ENCODE peak calls at places on chromosome X, in seven cellular contexts. One of them, this sample, is unnamed.

GRCh38 chrX:151088221-151088620 is 88.2 kb upstream of the GPR50 start:
- DNase-seq in pancreas: no peak
- DNase-seq in hepatocyte: no peak
- DNase-seq in AG04449: no peak
- DNase-seq in breast epithelium: no peak
- DNase-seq in heart right ventricle: no peak
- DNase-seq in fibroblast of the aortic adventitia: no peak
- DNase-seq in this sample: no peak

GRCh38 chrX:131441033-131441432 is 102.8 kb upstream of the OR13H1 start:
- DNase-seq in hepatocyte: peak; percentile 8
- DNase-seq in heart right ventricle: no peak
- DNase-seq in AG04449: no peak
- DNase-seq in fibroblast of the aortic adventitia: no peak
- DNase-seq in pancreas: no peak
- DNase-seq in breast epithelium: no peak
- DNase-seq in this sample: peak; percentile 3

GRCh38 chrX:267771-268261 is 13.4 kb upstream of the PLCXD1 start:
- DNase-seq in hepatocyte: peak; percentile 42
- DNase-seq in pancreas: no peak
- DNase-seq in breast epithelium: peak; percentile 50
- DNase-seq in AG04449: no peak
- DNase-seq in fibroblast of the aortic adventitia: no peak
- DNase-seq in heart right ventricle: no peak
- DNase-seq in this sample: no peak

GRCh38 chrX:10761447-10761846 is 141.1 kb upstream of the MID1 start:
- DNase-seq in hepatocyte: no peak
- DNase-seq in heart right ventricle: no peak
- DNase-seq in pancreas: no peak
- DNase-seq in fibroblast of the aortic adventitia: no peak
- DNase-seq in AG04449: no peak
- DNase-seq in breast epithelium: no peak
- DNase-seq in this sample: no peak

GRCh38 chrX:136447308-136447707 is 40.4 kb upstream of the BRS3 start:
- DNase-seq in AG04449: no peak
- DNase-seq in fibroblast of the aortic adventitia: no peak
- DNase-seq in pancreas: no peak
- DNase-seq in hepatocyte: no peak
- DNase-seq in breast epithelium: no peak
- DNase-seq in heart right ventricle: no peak
- DNase-seq in this sample: no peak

GRCh38 chrX:153832732-153833131 is 2.4 kb upstream of the PDZD4 start:
- DNase-seq in pancreas: no peak
- DNase-seq in AG04449: no peak
- DNase-seq in breast epithelium: no peak
- DNase-seq in fibroblast of the aortic adventitia: no peak
- DNase-seq in hepatocyte: no peak
- DNase-seq in heart right ventricle: no peak
- DNase-seq in this sample: no peak

GRCh38 chrX:105120460-105120859 is 100.0 kb downstream of the TEX13A start:
- DNase-seq in hepatocyte: no peak
- DNase-seq in fibroblast of the aortic adventitia: no peak
- DNase-seq in pancreas: no peak
- DNase-seq in breast epithelium: no peak
- DNase-seq in AG04449: no peak
- DNase-seq in heart right ventricle: no peak
- DNase-seq in this sample: no peak

GRCh38 chrX:54182864-54183613 is at the start of gene FAM120C:
- DNase-seq in pancreas: peak; percentile 60
- DNase-seq in fibroblast of the aortic adventitia: peak; percentile 70
- DNase-seq in heart right ventricle: peak; percentile 73
- DNase-seq in breast epithelium: peak; percentile 54
- DNase-seq in AG04449: no peak
- DNase-seq in hepatocyte: peak; percentile 75
- DNase-seq in this sample: peak; percentile 78

GRCh38 chrX:140440891-140441290 is 64.0 kb downstream of the SOX3 start:
- DNase-seq in fibroblast of the aortic adventitia: no peak
- DNase-seq in breast epithelium: no peak
- DNase-seq in AG04449: no peak
- DNase-seq in pancreas: no peak
- DNase-seq in hepatocyte: peak; percentile 32
- DNase-seq in heart right ventricle: no peak
- DNase-seq in this sample: no peak

GRCh38 chrX:107146670-107147069 is 28.0 kb upstream of the RBM41 start:
- DNase-seq in hepatocyte: no peak
- DNase-seq in pancreas: no peak
- DNase-seq in breast epithelium: no peak
- DNase-seq in fibroblast of the aortic adventitia: peak; percentile 11
- DNase-seq in heart right ventricle: no peak
- DNase-seq in AG04449: no peak
- DNase-seq in this sample: peak; percentile 6

GRCh38 chrX:154136627-154137161 is 7.3 kb upstream of the OPN1LW start:
- DNase-seq in hepatocyte: peak; percentile 82
- DNase-seq in heart right ventricle: peak; percentile 60
- DNase-seq in breast epithelium: peak; percentile 53
- DNase-seq in AG04449: no peak
- DNase-seq in pancreas: peak; percentile 24
- DNase-seq in fibroblast of the aortic adventitia: peak; percentile 16
- DNase-seq in this sample: peak; percentile 56

GRCh38 chrX:40240844-40241243 is 143.1 kb upstream of the BCOR start:
- DNase-seq in fibroblast of the aortic adventitia: no peak
- DNase-seq in breast epithelium: no peak
- DNase-seq in pancreas: no peak
- DNase-seq in AG04449: no peak
- DNase-seq in hepatocyte: peak; percentile 25
- DNase-seq in heart right ventricle: no peak
- DNase-seq in this sample: no peak

GRCh38 chrX:153533041-153533565 is 15.7 kb downstream of the ATP2B3 start:
- DNase-seq in pancreas: no peak
- DNase-seq in AG04449: no peak
- DNase-seq in hepatocyte: no peak
- DNase-seq in heart right ventricle: no peak
- DNase-seq in breast epithelium: no peak
- DNase-seq in fibroblast of the aortic adventitia: no peak
- DNase-seq in this sample: peak; percentile 20

GRCh38 chrX:154541896-154542722 is 4.5 kb downstream of the G6PD start:
- DNase-seq in hepatocyte: peak; percentile 68
- DNase-seq in pancreas: peak; percentile 29
- DNase-seq in AG04449: peak; percentile 72
- DNase-seq in fibroblast of the aortic adventitia: peak; percentile 96
- DNase-seq in breast epithelium: peak; percentile 62
- DNase-seq in heart right ventricle: peak; percentile 69
- DNase-seq in this sample: peak; percentile 94

GRCh38 chrX:13009256-13009655 is 34.3 kb downstream of the TMSB4X start:
- DNase-seq in fibroblast of the aortic adventitia: peak; percentile 34
- DNase-seq in pancreas: peak; percentile 48
- DNase-seq in hepatocyte: no peak
- DNase-seq in breast epithelium: peak; percentile 53
- DNase-seq in AG04449: no peak
- DNase-seq in heart right ventricle: no peak
- DNase-seq in this sample: no peak

GRCh38 chrX:39453847-39454645 is 643.7 kb downstream of the BCOR start:
- DNase-seq in hepatocyte: peak; percentile 28
- DNase-seq in breast epithelium: no peak
- DNase-seq in heart right ventricle: no peak
- DNase-seq in fibroblast of the aortic adventitia: no peak
- DNase-seq in pancreas: no peak
- DNase-seq in AG04449: no peak
- DNase-seq in this sample: no peak

GRCh38 chrX:46837543-46838481 is 969 bp downstream of the RP2 start:
- DNase-seq in breast epithelium: no peak
- DNase-seq in heart right ventricle: no peak
- DNase-seq in AG04449: no peak
- DNase-seq in fibroblast of the aortic adventitia: peak; percentile 44
- DNase-seq in hepatocyte: peak; percentile 19
- DNase-seq in pancreas: no peak
- DNase-seq in this sample: peak; percentile 54

GRCh38 chrX:24146283-24146865 is 3.2 kb upstream of the ZFX start:
- DNase-seq in AG04449: no peak
- DNase-seq in heart right ventricle: no peak
- DNase-seq in fibroblast of the aortic adventitia: no peak
- DNase-seq in breast epithelium: no peak
- DNase-seq in pancreas: no peak
- DNase-seq in hepatocyte: no peak
- DNase-seq in this sample: peak; percentile 69
- H3K4me3 ChIP-seq in AG04449: no peak overlapping the region
- H3K4me3 ChIP-seq in heart right ventricle: no peak overlapping the region
- H3K4me3 ChIP-seq in fibroblast of the aortic adventitia: no peak overlapping the region
- H3K4me3 ChIP-seq in breast epithelium: peak overlapping the region; percentile 43
- H3K4me3 ChIP-seq in pancreas: no peak overlapping the region
- H3K4me3 ChIP-seq in hepatocyte: no peak overlapping the region
- H3K4me3 ChIP-seq in this sample: no peak overlapping the region

GRCh38 chrX:4268676-4269075 is 555.2 kb upstream of the PRKX start:
- DNase-seq in pancreas: no peak
- DNase-seq in fibroblast of the aortic adventitia: no peak
- DNase-seq in breast epithelium: no peak
- DNase-seq in hepatocyte: no peak
- DNase-seq in heart right ventricle: no peak
- DNase-seq in AG04449: no peak
- DNase-seq in this sample: no peak

GRCh38 chrX:4265036-4265435 is 551.6 kb upstream of the PRKX start:
- DNase-seq in AG04449: no peak
- DNase-seq in breast epithelium: no peak
- DNase-seq in heart right ventricle: no peak
- DNase-seq in fibroblast of the aortic adventitia: no peak
- DNase-seq in hepatocyte: no peak
- DNase-seq in pancreas: no peak
- DNase-seq in this sample: no peak

DNA sequence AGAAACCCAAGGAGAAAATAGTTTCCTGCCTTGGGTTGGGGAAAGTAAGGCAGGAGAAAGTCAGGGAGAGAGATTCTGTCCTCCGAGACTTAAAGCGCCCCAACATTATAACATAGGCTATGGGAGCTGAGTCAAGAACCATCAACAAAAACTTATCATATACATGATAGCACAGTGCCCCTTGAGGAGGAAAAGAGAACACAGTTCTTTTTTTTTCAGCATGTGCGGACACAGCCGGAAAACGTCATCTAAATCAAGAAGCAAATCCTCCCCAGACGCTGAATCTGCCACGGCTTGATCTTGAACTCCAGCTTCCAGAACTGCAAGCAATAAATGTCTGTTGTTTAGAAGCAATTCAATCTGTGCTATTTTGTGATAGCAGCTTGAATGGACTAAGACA is 549.6 kb upstream of the PRKX start:
- DNase-seq in pancreas: no peak
- DNase-seq in hepatocyte: peak; percentile 48
- DNase-seq in breast epithelium: no peak
- DNase-seq in heart right ventricle: no peak
- DNase-seq in fibroblast of the aortic adventitia: no peak
- DNase-seq in AG04449: no peak
- DNase-seq in this sample: no peak
- TF ChIP-seq CTCF in pancreas: peak; percentile 9
- TF ChIP-seq CTCF in hepatocyte: peak; percentile 56
- TF ChIP-seq CTCF in breast epithelium: no peak
- TF ChIP-seq CTCF in heart right ventricle: no peak
- TF ChIP-seq CTCF in fibroblast of the aortic adventitia: no peak
- TF ChIP-seq CTCF in AG04449: no peak
- TF ChIP-seq CTCF in this sample: no peak

DNA sequence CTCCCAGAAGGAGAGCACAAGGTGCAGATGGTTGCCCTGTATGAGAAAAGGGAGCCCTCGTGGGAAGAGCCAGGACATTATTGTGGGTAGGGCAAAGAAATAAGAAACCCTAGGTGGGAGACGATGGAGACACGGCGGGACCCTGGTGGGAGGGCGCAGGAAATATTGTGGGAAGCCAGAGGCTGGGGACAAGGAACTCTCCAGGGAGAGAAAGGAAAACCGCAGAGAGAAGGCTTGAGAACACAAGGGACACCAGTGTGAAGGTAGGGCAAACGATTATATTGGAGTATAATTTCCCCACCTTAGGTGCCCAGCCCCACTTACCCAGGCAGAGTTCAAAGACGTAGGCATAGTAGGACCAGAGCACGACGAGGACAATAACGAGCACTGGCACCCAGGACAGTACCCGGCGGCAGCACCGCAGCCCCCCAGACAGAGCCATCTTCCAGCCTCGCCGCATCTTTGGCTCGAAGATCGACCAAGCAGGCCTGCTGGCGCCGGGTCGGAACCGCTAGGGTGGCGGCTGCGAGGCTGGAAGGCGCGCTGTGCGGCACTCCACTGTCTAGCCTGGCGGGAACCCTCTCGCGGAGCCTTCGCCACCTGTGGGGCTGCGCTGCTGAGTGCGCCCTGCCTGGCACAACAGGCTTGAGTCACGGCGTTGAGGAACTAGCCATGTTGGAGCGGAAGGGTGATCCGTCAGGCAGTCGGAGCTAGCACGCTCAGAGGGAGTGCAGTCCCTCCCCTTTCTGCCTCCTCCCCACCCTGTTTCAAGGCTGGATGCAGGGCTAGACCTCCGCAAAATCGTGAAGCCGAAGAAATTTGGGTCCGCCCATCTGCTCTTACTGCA is at the start of gene ZDHHC15:
- DNase-seq in pancreas: peak; percentile 58
- DNase-seq in AG04449: no peak
- DNase-seq in heart right ventricle: peak; percentile 43
- DNase-seq in hepatocyte: peak; percentile 62
- DNase-seq in fibroblast of the aortic adventitia: no peak
- DNase-seq in breast epithelium: peak; percentile 57
- DNase-seq in this sample: no peak
- H3K4me3 ChIP-seq in pancreas: peak within 1 kb of the TSS; percentile 40
- H3K4me3 ChIP-seq in AG04449: peak within 1 kb of the TSS; percentile 6
- H3K4me3 ChIP-seq in heart right ventricle: peak within 1 kb of the TSS; percentile 64
- H3K4me3 ChIP-seq in hepatocyte: peak within 1 kb of the TSS; percentile 21
- H3K4me3 ChIP-seq in fibroblast of the aortic adventitia: peak within 1 kb of the TSS; percentile 36
- H3K4me3 ChIP-seq in breast epithelium: peak within 1 kb of the TSS; percentile 76
- H3K4me3 ChIP-seq in this sample: no peak within 1 kb of the TSS

GRCh38 chrX:134373736-134374135 is 86.2 kb upstream of the HPRT1 start:
- DNase-seq in pancreas: no peak
- DNase-seq in AG04449: no peak
- DNase-seq in fibroblast of the aortic adventitia: no peak
- DNase-seq in hepatocyte: no peak
- DNase-seq in heart right ventricle: no peak
- DNase-seq in breast epithelium: no peak
- DNase-seq in this sample: no peak

GRCh38 chrX:134375691-134376090 is 84.3 kb upstream of the HPRT1 start:
- DNase-seq in breast epithelium: no peak
- DNase-seq in AG04449: no peak
- DNase-seq in fibroblast of the aortic adventitia: no peak
- DNase-seq in hepatocyte: no peak
- DNase-seq in pancreas: no peak
- DNase-seq in heart right ventricle: no peak
- DNase-seq in this sample: no peak

GRCh38 chrX:134374910-134375309 is 85.1 kb upstream of the HPRT1 start:
- DNase-seq in hepatocyte: no peak
- DNase-seq in breast epithelium: no peak
- DNase-seq in pancreas: no peak
- DNase-seq in heart right ventricle: no peak
- DNase-seq in AG04449: no peak
- DNase-seq in fibroblast of the aortic adventitia: peak; percentile 7
- DNase-seq in this sample: no peak

GRCh38 chrX:134374294-134374693 is 85.7 kb upstream of the HPRT1 start:
- DNase-seq in heart right ventricle: no peak
- DNase-seq in hepatocyte: no peak
- DNase-seq in AG04449: no peak
- DNase-seq in fibroblast of the aortic adventitia: peak; percentile 4
- DNase-seq in pancreas: no peak
- DNase-seq in breast epithelium: no peak
- DNase-seq in this sample: peak; percentile 14

DNA sequence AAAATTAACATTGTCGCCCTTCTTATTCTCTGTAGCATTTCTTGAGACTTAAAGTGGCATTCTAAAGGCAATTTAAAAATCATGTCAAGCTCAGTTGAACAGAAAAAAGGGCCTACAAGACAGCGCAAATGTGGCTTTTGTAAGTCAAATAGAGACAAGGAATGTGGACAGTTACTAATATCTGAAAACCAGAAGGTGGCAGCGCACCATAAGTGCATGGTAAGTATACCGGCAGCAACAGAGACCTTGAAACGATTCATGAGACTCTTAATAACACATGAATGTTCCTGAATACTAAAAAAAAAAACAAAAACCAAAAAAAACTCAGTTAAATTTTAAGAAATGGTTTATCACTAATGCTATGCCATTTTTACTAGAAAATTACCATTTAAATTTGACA is 82.4 kb upstream of the HPRT1 start:
- DNase-seq in pancreas: peak; percentile 9
- DNase-seq in heart right ventricle: peak; percentile 3
- DNase-seq in breast epithelium: no peak
- DNase-seq in hepatocyte: peak; percentile 34
- DNase-seq in fibroblast of the aortic adventitia: peak; percentile 62
- DNase-seq in AG04449: peak; percentile 5
- DNase-seq in this sample: peak; percentile 46
- TF ChIP-seq CTCF in pancreas: no peak
- TF ChIP-seq CTCF in heart right ventricle: no peak
- TF ChIP-seq CTCF in breast epithelium: no peak
- TF ChIP-seq CTCF in hepatocyte: peak; percentile 37
- TF ChIP-seq CTCF in fibroblast of the aortic adventitia: peak; percentile 45
- TF ChIP-seq CTCF in AG04449: peak; percentile 27
- TF ChIP-seq CTCF in this sample: peak; percentile 47